ENCODE peak calls at places on chromosomes 6 and 20, in six cellular contexts. One of them, this sample, is unnamed.

GRCh38 chr6:148200302-148200701 is 142.3 kb upstream of the SASH1 start:
- DNase-seq in coronary artery: no peak
- DNase-seq in HepG2: no peak
- DNase-seq in left ventricle myocardium inferior: no peak
- DNase-seq in adrenal gland: peak
- DNase-seq in dorsolateral prefrontal cortex: peak
- DNase-seq in this sample: peak

GRCh38 chr6:106084106-106084963 is 1.8 kb upstream of the PRDM1 start:
- DNase-seq in left ventricle myocardium inferior: no peak
- DNase-seq in adrenal gland: no peak
- DNase-seq in HepG2: peak
- DNase-seq in dorsolateral prefrontal cortex: no peak
- DNase-seq in coronary artery: no peak
- DNase-seq in this sample: no peak

GRCh38 chr6:106134906-106135634 is 48.9 kb downstream of the PRDM1 start:
- DNase-seq in adrenal gland: peak
- DNase-seq in coronary artery: peak
- DNase-seq in HepG2: peak
- DNase-seq in left ventricle myocardium inferior: no peak
- DNase-seq in dorsolateral prefrontal cortex: no peak
- DNase-seq in this sample: no peak

GRCh38 chr20:7980332-7981046 is 39.1 kb downstream of the TMX4 start:
- DNase-seq in HepG2: peak
- DNase-seq in adrenal gland: no peak
- DNase-seq in dorsolateral prefrontal cortex: no peak
- DNase-seq in left ventricle myocardium inferior: no peak
- DNase-seq in coronary artery: no peak
- DNase-seq in this sample: no peak

GRCh38 chr6:32163559-32164258 is 686 bp upstream of the EGFL8 start:
- DNase-seq in dorsolateral prefrontal cortex: no peak
- DNase-seq in coronary artery: no peak
- DNase-seq in left ventricle myocardium inferior: no peak
- DNase-seq in HepG2: no peak
- DNase-seq in adrenal gland: no peak
- DNase-seq in this sample: no peak

GRCh38 chr20:59597240-59597639 is 7.1 kb upstream of the PHACTR3 start:
- DNase-seq in coronary artery: no peak
- DNase-seq in adrenal gland: no peak
- DNase-seq in HepG2: no peak
- DNase-seq in left ventricle myocardium inferior: no peak
- DNase-seq in dorsolateral prefrontal cortex: no peak
- DNase-seq in this sample: no peak

GRCh38 chr20:9408422-9409300 is 105.7 kb upstream of the LAMP5 start:
- DNase-seq in left ventricle myocardium inferior: no peak
- DNase-seq in dorsolateral prefrontal cortex: no peak
- DNase-seq in coronary artery: no peak
- DNase-seq in adrenal gland: no peak
- DNase-seq in HepG2: no peak
- DNase-seq in this sample: no peak

GRCh38 chr6:112149719-112150263 is 62.4 kb downstream of the FAM229B start:
- DNase-seq in HepG2: no peak
- DNase-seq in adrenal gland: no peak
- DNase-seq in coronary artery: no peak
- DNase-seq in dorsolateral prefrontal cortex: no peak
- DNase-seq in left ventricle myocardium inferior: no peak
- DNase-seq in this sample: no peak

GRCh38 chr6:137805622-137806021 is 61.4 kb upstream of the TNFAIP3 start:
- DNase-seq in coronary artery: no peak
- DNase-seq in dorsolateral prefrontal cortex: no peak
- DNase-seq in HepG2: no peak
- DNase-seq in left ventricle myocardium inferior: no peak
- DNase-seq in adrenal gland: peak
- DNase-seq in this sample: no peak

GRCh38 chr6:157432231-157432630 is 51.2 kb downstream of the ZDHHC14 start:
- DNase-seq in adrenal gland: no peak
- DNase-seq in HepG2: no peak
- DNase-seq in dorsolateral prefrontal cortex: no peak
- DNase-seq in left ventricle myocardium inferior: no peak
- DNase-seq in coronary artery: no peak
- DNase-seq in this sample: no peak

GRCh38 chr6:77454386-77454785 is 8.9 kb downstream of the HTR1B start:
- DNase-seq in left ventricle myocardium inferior: no peak
- DNase-seq in adrenal gland: no peak
- DNase-seq in dorsolateral prefrontal cortex: no peak
- DNase-seq in HepG2: no peak
- DNase-seq in coronary artery: no peak
- DNase-seq in this sample: no peak

GRCh38 chr6:41370488-41371111 is 35.2 kb downstream of the NCR2 start:
- DNase-seq in adrenal gland: no peak
- DNase-seq in dorsolateral prefrontal cortex: no peak
- DNase-seq in coronary artery: no peak
- DNase-seq in left ventricle myocardium inferior: no peak
- DNase-seq in HepG2: no peak
- DNase-seq in this sample: no peak

GRCh38 chr6:56663344-56663743 is 20.7 kb upstream of the DST start:
- DNase-seq in coronary artery: no peak
- DNase-seq in HepG2: no peak
- DNase-seq in dorsolateral prefrontal cortex: no peak
- DNase-seq in left ventricle myocardium inferior: no peak
- DNase-seq in adrenal gland: no peak
- DNase-seq in this sample: no peak

GRCh38 chr6:134446228-134446848 is 128.4 kb upstream of the SGK1 start:
- DNase-seq in left ventricle myocardium inferior: no peak
- DNase-seq in coronary artery: no peak
- DNase-seq in HepG2: no peak
- DNase-seq in adrenal gland: no peak
- DNase-seq in dorsolateral prefrontal cortex: no peak
- DNase-seq in this sample: no peak

GRCh38 chr20:16020971-16021370 is 552.3 kb downstream of the KIF16B start:
- DNase-seq in adrenal gland: no peak
- DNase-seq in dorsolateral prefrontal cortex: no peak
- DNase-seq in HepG2: no peak
- DNase-seq in coronary artery: no peak
- DNase-seq in left ventricle myocardium inferior: no peak
- DNase-seq in this sample: no peak

GRCh38 chr20:25539742-25540201 is 45.6 kb downstream of the NINL start:
- DNase-seq in coronary artery: no peak
- DNase-seq in dorsolateral prefrontal cortex: peak
- DNase-seq in left ventricle myocardium inferior: no peak
- DNase-seq in HepG2: no peak
- DNase-seq in adrenal gland: peak
- DNase-seq in this sample: peak

GRCh38 chr6:150451767-150452641 is 83.2 kb downstream of the IYD start:
- DNase-seq in dorsolateral prefrontal cortex: no peak
- DNase-seq in left ventricle myocardium inferior: no peak
- DNase-seq in adrenal gland: peak
- DNase-seq in HepG2: no peak
- DNase-seq in coronary artery: peak
- DNase-seq in this sample: no peak

GRCh38 chr6:37261198-37261597 is 3.3 kb upstream of the TMEM217 start:
- DNase-seq in left ventricle myocardium inferior: no peak
- DNase-seq in HepG2: no peak
- DNase-seq in coronary artery: no peak
- DNase-seq in adrenal gland: no peak
- DNase-seq in dorsolateral prefrontal cortex: no peak
- DNase-seq in this sample: no peak

GRCh38 chr6:42396720-42397119 is 55.0 kb downstream of the TRERF1 start:
- DNase-seq in coronary artery: no peak
- DNase-seq in HepG2: no peak
- DNase-seq in left ventricle myocardium inferior: no peak
- DNase-seq in adrenal gland: no peak
- DNase-seq in dorsolateral prefrontal cortex: no peak
- DNase-seq in this sample: no peak

GRCh38 chr6:83314693-83315092 is 116.2 kb downstream of the ME1 start:
- DNase-seq in left ventricle myocardium inferior: no peak
- DNase-seq in adrenal gland: no peak
- DNase-seq in coronary artery: no peak
- DNase-seq in dorsolateral prefrontal cortex: no peak
- DNase-seq in HepG2: no peak
- DNase-seq in this sample: no peak

GRCh38 chr6:112204350-112204706 is 50.0 kb downstream of the LAMA4 start:
- DNase-seq in left ventricle myocardium inferior: no peak
- DNase-seq in adrenal gland: no peak
- DNase-seq in coronary artery: no peak
- DNase-seq in HepG2: no peak
- DNase-seq in dorsolateral prefrontal cortex: no peak
- DNase-seq in this sample: no peak

GRCh38 chr6:21840428-21840827 is 246.9 kb downstream of the SOX4 start:
- DNase-seq in HepG2: no peak
- DNase-seq in dorsolateral prefrontal cortex: no peak
- DNase-seq in left ventricle myocardium inferior: no peak
- DNase-seq in adrenal gland: no peak
- DNase-seq in coronary artery: no peak
- DNase-seq in this sample: no peak

GRCh38 chr6:34273242-34273805 is 24.5 kb upstream of the SMIM29 start:
- DNase-seq in coronary artery: no peak
- DNase-seq in dorsolateral prefrontal cortex: no peak
- DNase-seq in HepG2: peak
- DNase-seq in left ventricle myocardium inferior: peak
- DNase-seq in adrenal gland: peak
- DNase-seq in this sample: no peak

GRCh38 chr6:37115236-37115894 is 54.6 kb upstream of the PIM1 start:
- DNase-seq in dorsolateral prefrontal cortex: no peak
- DNase-seq in left ventricle myocardium inferior: no peak
- DNase-seq in adrenal gland: no peak
- DNase-seq in HepG2: no peak
- DNase-seq in coronary artery: no peak
- DNase-seq in this sample: no peak

GRCh38 chr6:117232191-117232590 is 33.2 kb upstream of the VGLL2 start:
- DNase-seq in coronary artery: no peak
- DNase-seq in dorsolateral prefrontal cortex: no peak
- DNase-seq in HepG2: no peak
- DNase-seq in adrenal gland: no peak
- DNase-seq in left ventricle myocardium inferior: no peak
- DNase-seq in this sample: no peak

GRCh38 chr20:37734228-37734980 is 40.6 kb downstream of the CTNNBL1 start:
- DNase-seq in coronary artery: no peak
- DNase-seq in dorsolateral prefrontal cortex: no peak
- DNase-seq in left ventricle myocardium inferior: no peak
- DNase-seq in HepG2: no peak
- DNase-seq in adrenal gland: no peak
- DNase-seq in this sample: no peak

GRCh38 chr20:32481311-32482103 is 103.6 kb downstream of the NOL4L start:
- DNase-seq in HepG2: no peak
- DNase-seq in left ventricle myocardium inferior: no peak
- DNase-seq in adrenal gland: no peak
- DNase-seq in coronary artery: no peak
- DNase-seq in dorsolateral prefrontal cortex: no peak
- DNase-seq in this sample: no peak
- H3K27ac ChIP-seq in HepG2: peak
- H3K27ac ChIP-seq in left ventricle myocardium inferior: peak
- H3K27ac ChIP-seq in adrenal gland: peak
- H3K27ac ChIP-seq in coronary artery: no peak
- H3K27ac ChIP-seq in dorsolateral prefrontal cortex: peak
- H3K27ac ChIP-seq in this sample: peak

DNA sequence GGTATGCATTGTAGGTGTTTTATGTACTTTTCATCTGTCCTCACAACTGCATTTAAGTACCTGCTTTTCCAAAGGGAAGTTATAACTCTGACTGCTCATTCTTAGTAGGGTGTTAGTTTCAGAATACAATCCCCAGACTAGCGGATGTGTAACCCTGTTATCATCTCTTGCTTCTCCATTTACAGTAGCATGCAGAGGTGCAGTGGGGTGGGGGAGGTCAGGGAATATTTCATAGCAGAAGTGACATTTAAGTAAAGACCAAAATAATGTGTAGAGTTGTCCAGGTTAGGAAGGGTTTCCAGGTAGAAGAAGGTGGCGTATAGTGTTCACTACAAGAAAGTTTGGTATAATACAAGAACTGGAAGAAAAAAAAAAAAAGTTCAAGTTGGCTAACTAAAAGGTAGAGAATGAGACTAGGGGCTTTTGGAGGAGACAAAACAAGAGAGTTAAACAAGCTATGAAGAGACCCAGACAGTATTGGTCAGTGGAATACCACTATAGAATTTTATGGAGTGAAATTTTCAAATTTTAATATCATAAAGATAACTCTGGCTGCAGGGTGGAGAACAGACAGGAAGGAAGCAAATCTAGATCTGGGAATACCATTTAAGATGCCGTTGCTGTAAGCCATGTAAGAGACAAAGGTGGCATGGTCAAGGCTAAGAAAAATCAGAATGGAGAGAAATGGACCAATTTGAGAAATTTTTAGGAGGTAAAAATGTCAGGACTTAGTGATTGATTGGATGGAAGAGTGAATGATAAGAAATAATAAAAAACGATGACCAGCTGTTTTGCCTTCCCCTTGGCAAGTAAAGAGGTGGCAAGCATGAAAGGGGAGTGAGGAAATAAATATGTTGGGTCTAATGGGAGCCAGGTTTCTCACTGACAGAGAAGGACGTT is 2.2 kb upstream of the AHI1 start:
- DNase-seq in coronary artery: no peak
- DNase-seq in HepG2: no peak
- DNase-seq in dorsolateral prefrontal cortex: no peak
- DNase-seq in left ventricle myocardium inferior: no peak
- DNase-seq in adrenal gland: no peak
- DNase-seq in this sample: no peak
- H3K27ac ChIP-seq in coronary artery: no peak
- H3K27ac ChIP-seq in HepG2: no peak
- H3K27ac ChIP-seq in dorsolateral prefrontal cortex: no peak
- H3K27ac ChIP-seq in left ventricle myocardium inferior: no peak
- H3K27ac ChIP-seq in adrenal gland: no peak
- H3K27ac ChIP-seq in this sample: no peak

GRCh38 chr20:536426-537012 is 7.1 kb downstream of the CSNK2A1 start:
- DNase-seq in left ventricle myocardium inferior: no peak
- DNase-seq in HepG2: no peak
- DNase-seq in adrenal gland: no peak
- DNase-seq in coronary artery: no peak
- DNase-seq in dorsolateral prefrontal cortex: no peak
- DNase-seq in this sample: no peak
- H3K27ac ChIP-seq in left ventricle myocardium inferior: no peak
- H3K27ac ChIP-seq in HepG2: no peak
- H3K27ac ChIP-seq in adrenal gland: no peak
- H3K27ac ChIP-seq in coronary artery: no peak
- H3K27ac ChIP-seq in dorsolateral prefrontal cortex: no peak
- H3K27ac ChIP-seq in this sample: no peak

DNA sequence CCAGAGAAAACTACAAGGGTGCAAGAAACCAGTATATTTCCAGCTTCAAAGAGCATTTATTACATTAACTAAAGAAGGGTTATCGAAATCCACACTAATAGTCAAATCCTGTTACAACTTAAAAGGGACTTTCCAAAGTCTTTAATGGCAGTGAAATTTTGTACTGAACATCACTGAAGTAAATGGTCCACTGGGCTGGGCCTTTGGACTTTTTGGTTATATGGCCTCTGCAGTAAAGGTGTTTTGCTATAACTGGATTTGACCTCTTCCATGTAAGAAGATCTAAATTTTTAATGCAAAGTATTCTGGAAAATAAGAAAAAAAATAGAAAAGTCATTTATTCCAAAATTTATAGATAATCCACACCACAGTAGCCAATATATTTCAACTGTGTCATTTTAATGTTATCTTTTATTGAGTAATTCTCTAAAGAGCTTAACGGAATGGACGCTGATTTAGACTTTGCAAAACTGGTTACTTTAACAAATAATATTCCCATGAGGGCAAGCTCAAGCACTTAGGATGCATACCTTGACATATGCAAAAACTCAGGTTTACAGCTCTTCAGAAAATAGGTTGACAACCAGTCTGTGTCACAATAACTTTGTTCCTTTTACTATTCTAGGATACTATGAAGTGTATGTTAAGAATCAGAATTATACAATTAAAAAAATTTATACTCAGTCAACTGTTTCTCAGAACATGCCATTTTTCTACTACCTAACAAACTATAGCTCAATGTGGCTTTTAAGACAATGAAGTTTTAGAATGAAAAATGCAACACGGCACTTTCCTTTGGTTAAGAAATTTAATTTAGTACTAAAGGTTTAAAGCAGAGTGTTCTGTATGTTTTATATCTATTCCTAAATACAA is 7.0 kb downstream of the RBM39 start:
- DNase-seq in coronary artery: no peak
- DNase-seq in dorsolateral prefrontal cortex: no peak
- DNase-seq in adrenal gland: no peak
- DNase-seq in left ventricle myocardium inferior: no peak
- DNase-seq in HepG2: no peak
- DNase-seq in this sample: no peak
- H3K27ac ChIP-seq in coronary artery: no peak
- H3K27ac ChIP-seq in dorsolateral prefrontal cortex: no peak
- H3K27ac ChIP-seq in adrenal gland: no peak
- H3K27ac ChIP-seq in left ventricle myocardium inferior: no peak
- H3K27ac ChIP-seq in HepG2: no peak
- H3K27ac ChIP-seq in this sample: no peak